ENCODE peak calls at places on chromosomes 13 and 19, in nine cellular contexts. M, T, H, L, G, J, C, I and Z are unnamed samples.

GRCh38 chr13:106691861-106692260 is 123.9 kb upstream of the ARGLU1 start:
- DNase-seq in M (no peak), T (no peak), H (no peak), L (no peak), G (no peak), J (no peak), C (no peak), I (no peak), Z (no peak)

GRCh38 chr19:12000152-12000981 is 35.1 kb downstream of the ZNF433 start:
- DNase-seq in M (peak), T (peak), H (no peak), L (peak), G (no peak), J (no peak), C (no peak), I (no peak), Z (no peak)

GRCh38 chr19:41711376-41712261 is 3.2 kb downstream of the CEACAM5 start:
- DNase-seq in M (no peak), T (no peak), H (no peak), L (no peak), G (no peak), J (no peak), C (no peak), I (no peak), Z (no peak)

GRCh38 chr19:18520848-18521691 is 800 bp downstream of the ELL start:
- DNase-seq in M (no peak), T (peak), H (no peak), L (no peak), G (peak), J (peak), C (peak), I (peak), Z (peak)

GRCh38 chr19:49631279-49631588 is 8.7 kb downstream of the RRAS start:
- DNase-seq in M (no peak), T (no peak), H (no peak), L (no peak), G (no peak), J (no peak), C (no peak), I (no peak), Z (no peak)

GRCh38 chr13:108728370-108728769 is 99.0 kb downstream of the MYO16 start:
- DNase-seq in M (no peak), T (peak), H (no peak), L (no peak), G (peak), J (no peak), C (no peak), I (peak), Z (no peak)

GRCh38 chr13:28340272-28340793 is 154.6 kb downstream of the FLT1 start:
- DNase-seq in M (peak), T (no peak), H (no peak), L (no peak), G (no peak), J (no peak), C (no peak), I (no peak), Z (no peak)

GRCh38 chr13:31421756-31422155 is 222.0 kb downstream of the B3GLCT start:
- DNase-seq in M (no peak), T (no peak), H (no peak), L (no peak), G (peak), J (peak), C (no peak), I (no peak), Z (no peak)

GRCh38 chr19:16585808-16586476 is 13.7 kb upstream of the SLC35E1 start:
- DNase-seq in M (no peak), T (peak), H (no peak), L (peak), G (no peak), J (no peak), C (no peak), I (no peak), Z (no peak)

GRCh38 chr13:102484329-102484728 is 82.5 kb upstream of the FGF14 start:
- DNase-seq in M (no peak), T (peak), H (no peak), L (no peak), G (peak), J (no peak), C (no peak), I (no peak), Z (no peak)
- TF ChIP-seq CTCF in M (no peak), T (no peak), H (no peak), L (no peak), G (no peak), J (no peak), C (peak), I (no peak), Z (no peak)

DNA sequence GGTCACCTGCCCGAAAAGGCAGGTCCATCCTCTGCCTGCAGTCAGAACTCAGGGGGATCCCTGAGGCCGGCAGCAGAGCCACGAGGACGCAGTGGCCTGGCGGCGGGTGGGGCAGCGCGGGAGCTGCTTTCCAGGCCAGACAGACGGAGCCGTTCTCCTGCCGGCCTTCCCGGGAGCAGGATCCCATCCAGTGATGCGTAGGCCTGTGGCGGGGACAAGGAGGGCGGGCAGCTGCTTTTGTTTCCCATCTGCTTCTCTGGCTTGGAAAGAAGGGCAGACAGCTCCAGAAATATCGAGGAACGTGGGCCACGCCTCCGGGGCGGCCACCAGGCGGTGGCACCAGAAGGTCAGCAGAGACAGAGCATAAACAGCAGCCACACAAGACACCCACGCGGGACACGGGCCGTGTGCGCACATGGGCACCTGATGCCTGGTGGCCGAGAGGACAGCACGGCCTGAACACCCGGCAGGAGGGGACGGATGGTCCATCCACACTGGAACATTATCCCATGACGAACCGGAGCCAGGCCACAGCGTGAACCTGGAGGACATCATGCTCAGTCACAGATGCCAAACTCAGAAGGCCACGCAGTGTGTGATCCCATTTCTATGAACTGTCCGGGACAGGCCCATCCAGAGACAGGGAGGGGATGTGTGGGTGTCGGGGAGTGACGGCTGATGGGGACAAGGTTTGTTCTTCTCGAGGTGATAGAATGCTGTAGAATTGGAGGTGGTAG is 13.9 kb upstream of the MKNK2 start:
- DNase-seq in M (peak), T (no peak), H (no peak), L (no peak), G (no peak), J (no peak), C (no peak), I (no peak), Z (no peak)
- TF ChIP-seq CTCF in M (peak), T (no peak), H (no peak), L (no peak), G (no peak), J (no peak), C (no peak), I (no peak), Z (no peak)

GRCh38 chr19:6738726-6739389 is 622 bp upstream of the TRIP10 start:
- DNase-seq in M (no peak), T (no peak), H (no peak), L (no peak), G (peak), J (peak), C (no peak), I (peak), Z (no peak)
- TF ChIP-seq CTCF in M (no peak), T (no peak), H (no peak), L (no peak), G (no peak), J (no peak), C (no peak), I (no peak), Z (peak)

GRCh38 chr19:7641288-7642276 is 4.7 kb downstream of the STXBP2 start:
- DNase-seq in M (no peak), T (no peak), H (no peak), L (no peak), G (no peak), J (no peak), C (no peak), I (peak), Z (no peak)
- TF ChIP-seq CTCF in M (no peak), T (peak), H (no peak), L (no peak), G (peak), J (no peak), C (peak), I (peak), Z (no peak)

DNA sequence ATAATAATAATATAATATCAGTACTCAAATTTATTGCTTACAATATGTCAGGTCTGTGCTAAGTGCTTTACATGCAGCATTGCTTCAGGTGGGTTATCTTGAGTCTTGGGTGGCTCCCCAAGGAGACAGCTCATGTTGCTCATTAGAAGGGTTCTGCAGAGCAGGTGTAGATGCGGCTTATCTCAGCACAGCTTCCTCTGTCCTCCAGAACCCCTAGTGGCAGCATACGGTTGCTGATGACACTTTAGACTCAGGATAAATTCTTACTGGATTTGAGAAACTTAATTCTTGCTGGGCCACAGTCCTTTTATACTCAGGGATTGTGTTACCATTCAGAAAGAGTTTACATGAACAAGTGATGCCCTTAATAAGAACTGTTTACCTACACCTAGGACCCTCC is 8.9 kb downstream of the COG3 start:
- DNase-seq in M (no peak), T (peak), H (no peak), L (no peak), G (peak), J (no peak), C (no peak), I (no peak), Z (no peak)
- TF ChIP-seq CTCF in M (no peak), T (peak), H (no peak), L (peak), G (no peak), J (no peak), C (peak), I (no peak), Z (no peak)

DNA sequence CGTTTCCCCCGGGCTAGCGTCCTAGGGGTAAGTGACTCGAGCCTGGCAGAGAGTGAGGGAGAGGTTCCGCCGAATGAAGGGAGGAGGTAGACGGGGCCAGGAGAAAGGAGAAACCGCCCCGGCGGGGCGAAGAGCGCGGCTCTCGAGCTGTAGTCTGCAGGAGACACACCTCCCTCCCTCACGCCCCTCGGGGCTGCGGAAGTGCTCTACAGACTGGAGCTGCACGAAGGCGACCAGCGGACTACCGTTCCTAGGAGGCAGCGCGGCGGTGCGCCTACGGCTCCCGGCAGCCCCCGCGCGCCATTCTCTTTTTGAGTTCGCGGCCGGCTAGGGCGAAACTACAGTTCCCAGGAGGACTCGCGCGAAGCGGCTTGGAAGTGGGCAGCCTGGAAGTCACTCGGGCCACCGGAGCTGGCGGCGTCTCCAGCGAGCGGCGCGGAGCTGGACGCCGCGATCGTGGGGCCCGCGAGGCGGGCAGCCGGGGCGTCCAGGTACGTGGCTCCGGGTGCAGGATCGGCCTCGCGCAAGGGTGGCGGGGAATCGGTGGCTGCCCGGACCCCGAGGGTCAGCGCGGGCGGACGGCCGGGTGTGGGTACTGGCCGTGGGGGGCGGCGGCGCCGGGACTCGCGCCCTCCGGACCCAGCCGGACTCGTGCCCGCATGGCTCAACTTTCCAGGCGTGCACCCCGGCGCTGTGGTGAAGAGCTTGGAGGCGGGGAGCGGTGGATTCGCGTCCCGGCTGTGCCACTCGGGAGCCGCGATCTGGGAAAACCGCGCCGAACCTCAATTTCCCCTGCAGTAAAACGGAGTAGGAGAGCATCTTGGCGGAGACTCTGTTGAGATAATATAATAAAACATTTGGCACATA is at the start of gene SIPA1L3:
- DNase-seq in M (peak), T (peak), H (peak), L (peak), G (peak), J (peak), C (peak), I (peak), Z (peak)
- TF ChIP-seq CTCF in M (peak), T (no peak), H (peak), L (no peak), G (no peak), J (no peak), C (no peak), I (no peak), Z (no peak)